ENCODE peak calls at places on chromosomes 7 and 10, in seven cellular contexts. Y is fibroblast of mammary gland, M is bronchial epithelial cell, P is SK-N-SH, G is prostate gland, S is GM12878, Q is right lobe of liver. T is an unnamed sample.

GRCh38 chr10:69807696-69808095 is 6.0 kb downstream of the COL13A1 start:
- DNase-seq in Y (peak; percentile 26), M (peak; percentile 18), P (peak; percentile 32), G (no peak), S (no peak), Q (no peak), T (no peak)

GRCh38 chr10:123009105-123009805 is 449 bp downstream of the ACADSB start:
- DNase-seq in Y (peak; percentile 4), M (no peak), P (peak; percentile 66), G (peak; percentile 10), S (no peak), Q (peak; percentile 48), T (peak; percentile 36)

GRCh38 chr10:112471878-112472487 is 25.0 kb downstream of the VTI1A start:
- DNase-seq in Y (peak; percentile 77), M (peak; percentile 67), P (peak; percentile 48), G (no peak), S (peak; percentile 25), Q (no peak), T (no peak)

GRCh38 chr7:919114-919442 is 35.4 kb downstream of the ADAP1 start:
- DNase-seq in Y (no peak), M (no peak), P (no peak), G (no peak), S (no peak), Q (peak; percentile 34), T (no peak)

GRCh38 chr7:101165958-101166602 is 711 bp upstream of the VGF start:
- DNase-seq in Y (no peak), M (no peak), P (peak; percentile 53), G (no peak), S (no peak), Q (no peak), T (no peak)

GRCh38 chr10:85545874-85546273 is 820.7 kb downstream of the GRID1 start:
- DNase-seq in Y (no peak), M (no peak), P (no peak), G (no peak), S (no peak), Q (no peak), T (no peak)

GRCh38 chr10:88272186-88272585 is 310.9 kb downstream of the RNLS start:
- DNase-seq in Y (peak; percentile 41), M (peak; percentile 12), P (no peak), G (no peak), S (no peak), Q (no peak), T (no peak)

GRCh38 chr10:35636942-35637341 is 5.2 kb downstream of the FZD8 start:
- DNase-seq in Y (no peak), M (no peak), P (no peak), G (no peak), S (no peak), Q (no peak), T (no peak)

GRCh38 chr10:106525871-106526270 is 638.6 kb downstream of the SORCS1 start:
- DNase-seq in Y (no peak), M (no peak), P (no peak), G (no peak), S (no peak), Q (no peak), T (no peak)

GRCh38 chr10:102379383-102379782 is 16.1 kb upstream of the NFKB2 start:
- DNase-seq in Y (no peak), M (no peak), P (no peak), G (no peak), S (no peak), Q (no peak), T (no peak)

GRCh38 chr7:143147070-143147469 is 15.2 kb downstream of the PIP start:
- DNase-seq in Y (no peak), M (no peak), P (no peak), G (no peak), S (no peak), Q (no peak), T (no peak)

GRCh38 chr10:114304566-114305421 is 65.7 kb downstream of the VWA2 start:
- DNase-seq in Y (no peak), M (no peak), P (peak; percentile 90), G (peak; percentile 40), S (no peak), Q (no peak), T (peak; percentile 30)

DNA sequence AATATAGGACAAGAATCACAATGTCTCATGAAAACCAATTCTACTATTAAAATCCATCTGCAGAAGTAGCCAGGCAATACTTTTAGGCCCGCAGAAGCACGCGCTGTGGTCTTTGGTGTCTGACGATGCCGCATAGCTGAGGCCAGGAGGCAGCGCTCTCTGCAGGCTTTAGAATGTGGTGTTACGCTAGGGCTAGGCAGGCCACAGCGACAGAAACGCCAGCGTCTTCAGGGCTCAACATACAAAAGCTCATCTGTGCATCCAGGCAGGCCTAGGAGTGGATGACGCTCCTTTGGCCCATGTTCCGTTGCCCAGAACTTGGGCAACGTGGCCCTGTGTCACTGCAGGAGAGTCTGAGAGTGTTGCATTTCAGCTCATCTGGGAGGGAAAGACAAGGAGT is 601.1 kb upstream of the FOXK1 start:
- DNase-seq in Y (no peak), M (no peak), P (no peak), G (no peak), S (no peak), Q (no peak), T (no peak)
- TF ChIP-seq CTCF in Y (no peak), M (no peak), P (no peak), G (no peak), S (no peak), Q (no peak), T (no peak)

GRCh38 chr10:68121020-68121743 is 11.9 kb downstream of the MYPN start:
- DNase-seq in Y (no peak), M (no peak), P (no peak), G (no peak), S (no peak), Q (no peak), T (no peak)
- H3K4me3 ChIP-seq in Y (no peak overlapping the region), M (no peak overlapping the region), P (no peak overlapping the region), G (no peak overlapping the region), S (no peak overlapping the region), Q (no peak overlapping the region), T (no peak overlapping the region)

GRCh38 chr10:93837783-93838677 is 55.7 kb upstream of the SLC35G1 start:
- DNase-seq in Y (no peak), M (no peak), P (no peak), G (no peak), S (no peak), Q (no peak), T (peak; percentile 57)

GRCh38 chr10:93835770-93836169 is 58.0 kb upstream of the SLC35G1 start:
- DNase-seq in Y (no peak), M (no peak), P (no peak), G (no peak), S (no peak), Q (no peak), T (no peak)
- TF ChIP-seq CTCF in Y (no peak), M (no peak), P (no peak), G (no peak), S (no peak), Q (no peak), T (no peak)

GRCh38 chr7:74097937-74098614 is 14.5 kb downstream of the LIMK1 start:
- DNase-seq in Y (peak; percentile 99), M (peak; percentile 90), P (peak; percentile 67), G (no peak), S (no peak), Q (no peak), T (peak; percentile 57)

GRCh38 chr7:74093671-74094223 is 10.1 kb downstream of the LIMK1 start:
- DNase-seq in Y (no peak), M (no peak), P (peak; percentile 86), G (no peak), S (no peak), Q (no peak), T (no peak)

GRCh38 chr7:74092321-74092963 is 8.8 kb downstream of the LIMK1 start:
- DNase-seq in Y (no peak), M (no peak), P (peak; percentile 71), G (no peak), S (no peak), Q (no peak), T (no peak)

GRCh38 chr7:74092964-74093339 is 9.3 kb downstream of the LIMK1 start:
- DNase-seq in Y (peak; percentile 16), M (no peak), P (peak; percentile 87), G (no peak), S (peak; percentile 60), Q (no peak), T (peak; percentile 47)

DNA sequence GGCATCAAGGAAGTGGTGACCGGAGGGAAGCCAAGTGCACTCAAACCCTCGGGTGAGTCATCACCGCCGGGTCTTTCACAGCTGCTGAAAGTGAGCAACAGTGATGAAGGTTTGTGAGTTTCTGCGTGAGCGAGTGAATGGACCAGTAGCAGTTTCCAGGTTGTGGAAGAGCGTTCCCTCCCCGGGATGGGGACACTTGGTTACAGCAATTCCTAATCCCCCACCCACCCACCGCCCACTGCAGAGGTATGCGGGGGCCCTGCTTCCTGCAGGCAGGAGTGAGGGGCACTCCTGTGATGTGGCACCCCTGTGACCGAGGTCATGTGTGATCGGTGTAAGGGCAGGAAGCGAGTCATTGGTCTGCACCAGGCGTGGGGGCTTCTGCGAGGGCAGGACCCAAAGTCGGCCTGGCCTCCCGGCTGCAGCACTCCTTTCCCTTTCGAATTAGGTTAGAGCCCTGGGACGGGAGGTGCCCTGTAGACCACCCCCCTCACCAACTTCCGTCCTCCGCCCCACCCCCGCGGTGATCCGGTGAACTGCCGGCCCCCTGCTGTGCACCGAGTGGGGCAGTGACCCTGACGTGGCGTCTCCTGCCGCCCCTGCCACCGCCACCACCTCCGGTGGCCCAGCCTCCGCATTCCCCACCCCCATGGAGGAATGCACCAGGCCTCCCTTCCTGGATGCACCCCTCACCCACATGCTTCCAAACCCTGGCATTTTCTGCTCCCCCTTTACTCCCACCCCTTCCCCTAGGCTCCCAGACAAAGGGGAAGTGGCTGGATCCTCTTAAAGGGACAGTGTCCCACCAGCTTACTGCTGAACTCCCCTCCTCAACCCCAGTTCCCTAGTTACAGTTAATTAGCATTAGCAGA is 10.9 kb downstream of the LIMK1 start:
- DNase-seq in Y (peak; percentile 96), M (peak; percentile 86), P (peak; percentile 90), G (peak; percentile 42), S (peak; percentile 49), Q (no peak), T (peak; percentile 64)
- H3K4me3 ChIP-seq in Y (peak overlapping the region; percentile 17), M (no peak overlapping the region), P (peak overlapping the region; percentile 60), G (peak overlapping the region; percentile 12), S (peak overlapping the region; percentile 80), Q (peak overlapping the region; percentile 40), T (no peak overlapping the region)

GRCh38 chr7:141709749-141710148 is 1.6 kb downstream of the WEE2 start:
- DNase-seq in Y (no peak), M (peak; percentile 47), P (no peak), G (no peak), S (no peak), Q (no peak), T (no peak)

GRCh38 chr7:141708053-141708452 is at the start of gene WEE2:
- DNase-seq in Y (no peak), M (no peak), P (no peak), G (no peak), S (no peak), Q (no peak), T (no peak)

GRCh38 chr7:141709318-141709717 is 1.2 kb downstream of the WEE2 start:
- DNase-seq in Y (no peak), M (no peak), P (no peak), G (no peak), S (no peak), Q (no peak), T (no peak)

GRCh38 chr7:141712603-141713262 is 4.6 kb downstream of the WEE2 start:
- DNase-seq in Y (no peak), M (no peak), P (no peak), G (no peak), S (no peak), Q (no peak), T (no peak)

DNA sequence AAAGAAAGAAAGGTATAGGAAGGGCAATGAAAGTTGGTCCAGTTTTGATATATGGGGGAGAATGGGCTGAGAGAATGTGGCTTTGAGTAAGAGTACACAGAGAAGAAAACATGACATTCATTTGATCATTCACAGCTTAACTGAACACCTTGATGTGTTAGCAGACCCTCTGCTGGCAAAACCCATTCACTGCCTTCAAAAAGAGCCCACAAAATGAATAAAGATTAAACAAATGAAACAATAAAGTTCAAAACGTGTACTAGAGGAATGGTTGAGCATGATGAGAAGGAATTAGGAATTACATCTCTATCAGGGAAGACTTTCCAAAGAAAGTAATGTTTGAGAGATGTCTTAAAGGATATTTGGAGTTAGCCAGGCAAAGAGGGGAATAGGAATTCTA is 2.1 kb downstream of the WEE2 start:
- DNase-seq in Y (no peak), M (no peak), P (no peak), G (no peak), S (no peak), Q (no peak), T (no peak)
- TF ChIP-seq CTCF in Y (no peak), M (no peak), P (no peak), G (no peak), S (peak; percentile 10), Q (peak; percentile 28), T (no peak)